ENCODE peak calls at places on chromosomes 4 and X, in eight cellular contexts. L, E, V, U, H, B, N and Q are unnamed samples.

GRCh38 chrX:119655125-119655524 is 37.8 kb downstream of the SEPTIN6 start:
- DNase-seq in E (peak), L (no peak), B (no peak), U (no peak), V (no peak), H (no peak), N (no peak), Q (peak)

GRCh38 chr4:83282049-83282535 is 2.5 kb downstream of the COQ2 start:
- DNase-seq in V (peak), B (peak), E (no peak), L (peak), N (no peak), H (no peak), U (no peak), Q (no peak)

GRCh38 chr4:153271820-153272219 is 67.6 kb downstream of the TRIM2 start:
- DNase-seq in H (no peak), U (no peak), L (no peak), B (no peak), N (no peak), E (no peak), V (no peak), Q (no peak)

GRCh38 chr4:140567722-140568121 is 1.0 kb downstream of the UCP1 start:
- DNase-seq in L (peak), U (no peak), N (no peak), V (no peak), B (peak), H (no peak), E (no peak), Q (no peak)

GRCh38 chr4:101921370-101921769 is 130.8 kb downstream of the BANK1 start:
- DNase-seq in H (no peak), E (no peak), B (no peak), V (no peak), N (no peak), U (no peak), L (no peak), Q (no peak)

GRCh38 chr4:120754590-120754989 is 167.9 kb downstream of the PRDM5 start:
- DNase-seq in N (no peak), L (no peak), B (no peak), V (no peak), E (no peak), U (no peak), H (no peak), Q (peak)

GRCh38 chr4:188941524-188942109 is 802.4 kb downstream of the TRIML1 start:
- DNase-seq in L (no peak), N (no peak), B (no peak), E (no peak), H (no peak), V (no peak), U (no peak), Q (no peak)

GRCh38 chr4:45453258-45453841 is 670.5 kb downstream of the GABRG1 start:
- DNase-seq in U (no peak), N (no peak), E (no peak), H (no peak), L (no peak), B (peak), V (peak), Q (no peak)

GRCh38 chr4:149291463-149291862 is 524.2 kb downstream of the IQCM start:
- DNase-seq in B (no peak), L (peak), H (peak), V (no peak), E (no peak), U (no peak), N (no peak), Q (peak)

GRCh38 chr4:143700420-143701352 is at the start of gene FREM3:
- DNase-seq in L (no peak), B (peak), V (no peak), U (peak), H (no peak), N (no peak), E (no peak), Q (no peak)

GRCh38 chrX:132532955-132533354 is 44.1 kb upstream of the MBNL3 start:
- DNase-seq in U (no peak), L (no peak), H (no peak), V (peak), E (no peak), B (no peak), N (no peak), Q (no peak)

GRCh38 chrX:85573801-85574200 is 194.3 kb upstream of the POF1B start:
- DNase-seq in V (no peak), H (no peak), B (no peak), N (no peak), L (no peak), U (no peak), E (no peak), Q (no peak)

GRCh38 chr4:187922274-187922673 is 73.3 kb upstream of the ZFP42 start:
- DNase-seq in E (no peak), B (no peak), U (no peak), H (no peak), V (no peak), L (no peak), N (no peak), Q (no peak)

GRCh38 chrX:1493877-1494510 is 41.3 kb upstream of the ASMTL start:
- DNase-seq in H (no peak), U (no peak), L (no peak), E (no peak), V (no peak), N (no peak), B (peak), Q (no peak)
- H3K4me3 ChIP-seq in H (no peak), U (peak), L (no peak), E (no peak), V (no peak), N (no peak), B (no peak), Q (peak)

GRCh38 chrX:134373736-134374135 is 86.2 kb upstream of the HPRT1 start:
- DNase-seq in U (no peak), N (no peak), H (no peak), E (no peak), B (no peak), V (no peak), L (no peak), Q (no peak)

GRCh38 chrX:134374294-134374693 is 85.7 kb upstream of the HPRT1 start:
- DNase-seq in U (no peak), N (no peak), E (no peak), V (no peak), L (no peak), H (no peak), B (no peak), Q (no peak)

GRCh38 chrX:134375691-134376090 is 84.3 kb upstream of the HPRT1 start:
- DNase-seq in V (no peak), H (no peak), U (no peak), N (no peak), E (no peak), L (no peak), B (no peak), Q (no peak)

GRCh38 chrX:134374910-134375309 is 85.1 kb upstream of the HPRT1 start:
- DNase-seq in B (no peak), V (no peak), N (no peak), H (no peak), E (no peak), U (no peak), L (no peak), Q (no peak)

DNA sequence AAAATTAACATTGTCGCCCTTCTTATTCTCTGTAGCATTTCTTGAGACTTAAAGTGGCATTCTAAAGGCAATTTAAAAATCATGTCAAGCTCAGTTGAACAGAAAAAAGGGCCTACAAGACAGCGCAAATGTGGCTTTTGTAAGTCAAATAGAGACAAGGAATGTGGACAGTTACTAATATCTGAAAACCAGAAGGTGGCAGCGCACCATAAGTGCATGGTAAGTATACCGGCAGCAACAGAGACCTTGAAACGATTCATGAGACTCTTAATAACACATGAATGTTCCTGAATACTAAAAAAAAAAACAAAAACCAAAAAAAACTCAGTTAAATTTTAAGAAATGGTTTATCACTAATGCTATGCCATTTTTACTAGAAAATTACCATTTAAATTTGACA is 82.4 kb upstream of the HPRT1 start:
- DNase-seq in B (no peak), V (peak), E (no peak), L (peak), N (no peak), H (no peak), U (no peak), Q (no peak)
- TF ChIP-seq CTCF in B (peak), V (peak), E (no peak), L (peak), N (no peak), H (no peak), U (no peak), Q (peak)

DNA sequence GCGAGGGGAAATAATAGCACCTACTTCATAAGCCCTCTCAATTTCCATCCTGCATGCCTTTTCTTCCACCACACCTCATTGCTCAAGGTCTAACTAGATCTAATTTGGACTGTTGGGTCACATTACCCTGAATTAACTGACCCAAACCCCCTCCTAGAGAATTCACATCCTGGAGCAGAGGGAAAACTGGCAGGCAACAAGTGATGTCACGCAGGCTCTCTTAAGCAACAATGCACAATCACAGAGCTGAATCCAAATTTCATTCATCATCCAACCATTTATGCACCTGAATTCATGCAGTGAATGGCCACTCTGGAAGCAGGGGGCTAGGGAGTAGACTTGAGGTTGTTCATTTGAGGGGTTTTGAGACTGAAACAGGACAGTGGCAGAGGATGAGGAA is 107.7 kb upstream of the HUWE1 start:
- DNase-seq in N (no peak), V (no peak), U (no peak), E (no peak), L (no peak), H (no peak), B (no peak), Q (no peak)
- H3K27ac ChIP-seq in N (no peak), V (no peak), U (no peak), E (no peak), L (no peak), H (no peak), B (no peak), Q (no peak)

GRCh38 chrX:72128881-72129280 is 2.8 kb downstream of the RTL5 start:
- DNase-seq in V (peak), L (no peak), U (no peak), N (no peak), E (no peak), B (peak), H (no peak), Q (no peak)

GRCh38 chrX:72131317-72132294 is at the start of gene RTL5:
- DNase-seq in V (peak), U (peak), N (peak), E (peak), H (peak), B (peak), L (peak), Q (peak)

GRCh38 chrX:72129661-72130060 is 2.1 kb downstream of the RTL5 start:
- DNase-seq in B (no peak), L (no peak), N (no peak), V (no peak), E (no peak), U (no peak), H (no peak), Q (no peak)

GRCh38 chrX:72130762-72131231 is 918 bp downstream of the RTL5 start:
- DNase-seq in B (peak), H (no peak), U (no peak), L (no peak), V (no peak), E (peak), N (no peak), Q (no peak)

GRCh38 chrX:72130156-72130761 is 1.5 kb downstream of the RTL5 start:
- DNase-seq in U (no peak), L (no peak), V (no peak), H (no peak), B (no peak), N (no peak), E (no peak), Q (no peak)
- H3K4me3 ChIP-seq in U (no peak), L (no peak), V (no peak), H (peak), B (no peak), N (no peak), E (no peak), Q (peak)

GRCh38 chrX:41824551-41824950 is 98.8 kb downstream of the CASK start:
- DNase-seq in L (no peak), B (peak), U (no peak), V (no peak), H (no peak), E (no peak), N (no peak), Q (no peak)
- TF ChIP-seq CTCF in L (no peak), B (no peak), U (no peak), V (no peak), H (no peak), E (no peak), N (no peak), Q (no peak)

GRCh38 chr4:158811704-158812103 is 42.9 kb downstream of the FNIP2 start:
- DNase-seq in N (no peak), B (no peak), H (no peak), L (no peak), E (no peak), U (peak), V (no peak), Q (no peak)

GRCh38 chr4:158810487-158811215 is 41.8 kb downstream of the FNIP2 start:
- DNase-seq in U (peak), H (no peak), V (no peak), E (peak), N (peak), L (peak), B (no peak), Q (peak)

GRCh38 chr4:158812133-158812532 is 43.3 kb downstream of the FNIP2 start:
- DNase-seq in B (no peak), U (no peak), E (no peak), V (no peak), H (no peak), L (no peak), N (no peak), Q (no peak)

GRCh38 chr4:158809611-158810486 is 41.0 kb downstream of the FNIP2 start:
- DNase-seq in V (no peak), B (no peak), E (no peak), L (no peak), N (no peak), U (no peak), H (no peak), Q (no peak)

DNA sequence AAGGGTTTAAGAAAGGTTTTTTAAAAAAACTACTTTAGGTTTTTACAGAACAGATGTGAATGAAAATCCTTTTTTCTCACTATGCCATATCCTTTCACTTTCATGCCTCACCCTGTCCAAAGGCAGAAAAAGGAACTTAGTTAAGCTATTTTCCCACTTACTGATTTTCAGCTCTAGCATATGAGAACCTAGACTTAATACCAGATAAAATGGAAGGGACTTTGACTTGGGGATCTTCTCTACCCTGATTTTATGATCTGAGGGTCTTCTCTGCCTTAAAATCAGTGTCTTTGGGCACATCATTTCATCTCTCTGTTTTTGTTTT is 42.4 kb downstream of the FNIP2 start:
- DNase-seq in H (no peak), V (no peak), E (no peak), L (no peak), U (no peak), B (no peak), N (no peak), Q (no peak)
- H3K27ac ChIP-seq in H (peak), V (peak), E (peak), L (peak), U (peak), B (no peak), N (peak), Q (peak)